ENCODE peak calls at places on chromosomes 5 and 9, in six cellular contexts. K, S, H, F, E and J are unnamed samples. For H3K79me2, the result is how much of the 10 kb centered on the place peaks cover.

GRCh38 chr5:1465117-1465516 is 19.9 kb upstream of the SLC6A3 start:
- DNase-seq in K (no peak), S (no peak), H (no peak), F (no peak), E (no peak), J (no peak)

GRCh38 chr5:153151558-153151957 is 338.9 kb upstream of the GRIA1 start:
- DNase-seq in K (no peak), S (no peak), H (no peak), F (no peak), E (no peak), J (no peak)

GRCh38 chr9:97128919-97129318 is 90.0 kb upstream of the CTSV start:
- DNase-seq in K (no peak), S (no peak), H (no peak), F (no peak), E (no peak), J (no peak)

GRCh38 chr9:109708507-109708945 is 71.5 kb upstream of the PALM2AKAP2 start:
- DNase-seq in K (no peak), S (no peak), H (no peak), F (no peak), E (no peak), J (no peak)

GRCh38 chr9:99824378-99825157 is 2.9 kb downstream of the NR4A3 start:
- DNase-seq in K (peak), S (no peak), H (peak), F (no peak), E (peak), J (peak)

GRCh38 chr5:83871533-83872380 is 151.1 kb upstream of the HAPLN1 start:
- DNase-seq in K (no peak), S (no peak), H (peak), F (no peak), E (no peak), J (no peak)

GRCh38 chr9:72486606-72486955 is 34.8 kb upstream of the TMC1 start:
- DNase-seq in K (no peak), S (no peak), H (no peak), F (no peak), E (no peak), J (no peak)

GRCh38 chr9:113946496-113947115 is 70.5 kb downstream of the ZNF618 start:
- DNase-seq in K (no peak), S (no peak), H (no peak), F (no peak), E (no peak), J (no peak)

GRCh38 chr9:98432134-98432533 is 176.7 kb upstream of the TBC1D2 start:
- DNase-seq in K (peak), S (no peak), H (no peak), F (no peak), E (no peak), J (no peak)

GRCh38 chr9:95528908-95529502 is 12.2 kb upstream of the PTCH1 start:
- DNase-seq in K (no peak), S (no peak), H (no peak), F (no peak), E (no peak), J (no peak)

GRCh38 chr5:172086312-172086975 is 80.0 kb upstream of the FBXW11 start:
- DNase-seq in K (no peak), S (no peak), H (no peak), F (no peak), E (no peak), J (no peak)

GRCh38 chr5:172594431-172594830 is 46.6 kb upstream of the NEURL1B start:
- DNase-seq in K (no peak), S (no peak), H (no peak), F (no peak), E (no peak), J (no peak)

GRCh38 chr5:26805076-26805475 is 233.3 kb downstream of the CDH9 start:
- DNase-seq in K (no peak), S (no peak), H (no peak), F (no peak), E (no peak), J (no peak)

GRCh38 chr9:26159575-26160392 is 481.5 kb upstream of the TUSC1 start:
- DNase-seq in K (no peak), S (no peak), H (no peak), F (no peak), E (no peak), J (peak)

GRCh38 chr5:53386341-53386740 is 94.1 kb upstream of the FST start:
- DNase-seq in K (no peak), S (no peak), H (no peak), F (no peak), E (no peak), J (no peak)

GRCh38 chr9:114028646-114029045 is 49.5 kb downstream of the AMBP start:
- DNase-seq in K (no peak), S (no peak), H (no peak), F (no peak), E (no peak), J (no peak)

GRCh38 chr9:114007991-114008666 is 70.0 kb downstream of the AMBP start:
- DNase-seq in K (no peak), S (no peak), H (no peak), F (no peak), E (no peak), J (no peak)

GRCh38 chr5:126954981-126955380 is 75.4 kb downstream of the MARCHF3 start:
- DNase-seq in K (no peak), S (no peak), H (no peak), F (no peak), E (no peak), J (no peak)

GRCh38 chr9:84513981-84514380 is 155.5 kb upstream of the NTRK2 start:
- DNase-seq in K (no peak), S (no peak), H (no peak), F (no peak), E (no peak), J (no peak)

GRCh38 chr5:149166128-149166527 is 24.8 kb downstream of the ABLIM3 start:
- DNase-seq in K (no peak), S (no peak), H (no peak), F (no peak), E (no peak), J (no peak)

GRCh38 chr9:117718701-117719100 is 14.5 kb downstream of the TLR4 start:
- DNase-seq in K (no peak), S (no peak), H (no peak), F (no peak), E (no peak), J (no peak)

GRCh38 chr5:89703799-89704198 is 705.8 kb downstream of the CETN3 start:
- DNase-seq in K (no peak), S (no peak), H (peak), F (no peak), E (no peak), J (no peak)

GRCh38 chr5:35963381-35963843 is 25.0 kb upstream of the CAPSL start:
- DNase-seq in K (peak), S (no peak), H (peak), F (no peak), E (no peak), J (peak)

GRCh38 chr5:150525781-150526180 is 17.9 kb downstream of the NDST1 start:
- DNase-seq in K (no peak), S (no peak), H (peak), F (no peak), E (no peak), J (no peak)
- H3K79me2 ChIP-seq in K (under half), S (under half), H (half or more), F (under half), E (under half), J (half or more)

DNA sequence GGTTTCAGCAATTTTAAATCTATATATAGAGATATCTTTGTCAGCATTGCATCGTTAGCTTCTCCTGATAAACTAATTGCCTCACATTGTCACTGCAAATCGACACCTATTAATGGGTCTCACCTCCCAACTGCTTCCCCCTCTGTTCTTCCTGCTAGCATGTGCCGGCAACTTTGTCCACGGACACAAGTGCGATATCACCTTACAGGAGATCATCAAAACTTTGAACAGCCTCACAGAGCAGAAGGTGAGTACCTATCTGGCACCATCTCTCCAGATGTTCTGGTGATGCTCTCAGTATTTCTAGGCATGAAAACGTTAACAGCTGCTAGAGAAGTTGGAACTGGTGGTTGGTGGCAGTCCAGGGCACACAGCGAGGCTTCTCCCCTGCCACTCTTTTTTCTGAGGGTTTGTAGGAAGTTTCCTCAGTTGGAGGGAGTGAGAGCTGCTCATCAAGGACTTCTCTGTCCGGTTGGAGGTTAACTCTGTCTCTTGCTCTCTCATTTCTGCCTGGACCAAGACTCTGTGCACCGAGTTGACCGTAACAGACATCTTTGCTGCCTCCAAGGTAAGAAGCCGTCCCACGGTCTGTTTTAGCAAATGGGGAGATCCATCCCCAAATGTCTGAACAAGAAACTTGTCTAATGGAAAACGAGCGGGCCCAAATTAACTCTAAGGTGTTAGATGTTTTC is at the start of gene IL4:
- DNase-seq in K (no peak), S (no peak), H (no peak), F (no peak), E (no peak), J (no peak)
- TF ChIP-seq REST in K (no peak), S (no peak), H (no peak), F (no peak), E (no peak), J (no peak)

DNA sequence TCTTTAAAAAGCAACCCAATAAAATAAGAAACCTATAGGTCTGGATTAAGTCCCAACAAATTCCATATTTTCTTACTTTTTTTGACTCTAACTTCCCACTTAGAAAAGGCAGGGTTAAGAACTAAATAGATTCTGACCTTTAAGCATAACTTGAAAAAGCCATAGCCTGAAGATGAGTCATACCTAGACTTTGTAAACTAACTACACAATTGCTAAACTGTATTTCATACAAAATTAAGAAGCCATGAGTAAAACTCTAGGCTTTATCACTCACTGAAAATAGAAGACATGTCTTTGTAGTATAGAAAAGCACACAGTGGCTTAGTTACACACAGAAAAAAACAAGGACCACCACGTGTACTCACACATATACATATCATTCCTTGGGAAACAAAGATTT is 51.5 kb downstream of the MLLT3 start:
- DNase-seq in K (no peak), S (no peak), H (no peak), F (no peak), E (peak), J (no peak)
- H3K79me2 ChIP-seq in K (under half), S (under half), H (under half), F (half or more), E (under half), J (under half)

GRCh38 chr9:128051932-128052734 is 15.0 kb downstream of the NAIF1 start:
- DNase-seq in K (no peak), S (peak), H (no peak), F (no peak), E (no peak), J (no peak)
- TF ChIP-seq REST in K (no peak), S (no peak), H (no peak), F (no peak), E (no peak), J (no peak)